ENCODE peak calls at places on chromosomes 5 and 9, in nine cellular contexts. P is heart left ventricle; A is cardiac muscle cell; V is GM23338; U is left lung; N is IMR-90; H is endothelial cell; J is choroid plexus epithelial cell; T is CD8-positive, alpha-beta T cell. B is an unnamed sample.

GRCh38 chr5:10485142-10485795 is 43.6 kb downstream of the ROPN1L start:
- DNase-seq in P (peak), A (peak), V (peak), U (no peak), N (peak), H (peak), J (peak), T (no peak), B (no peak)

GRCh38 chr5:98453309-98453708 is 320.2 kb upstream of the RGMB start:
- DNase-seq in P (no peak), A (no peak), V (no peak), U (no peak), N (no peak), H (no peak), J (no peak), T (no peak), B (no peak)

GRCh38 chr5:10702911-10703491 is 58.0 kb downstream of the DAP start:
- DNase-seq in P (peak), A (peak), V (no peak), U (no peak), N (peak), H (no peak), J (peak), T (no peak), B (no peak)

GRCh38 chr5:167451091-167451490 is 840.4 kb upstream of the WWC1 start:
- DNase-seq in P (no peak), A (no peak), V (no peak), U (no peak), N (no peak), H (no peak), J (peak), T (no peak), B (no peak)

GRCh38 chr5:132090107-132090506 is 16.5 kb downstream of the CSF2 start:
- DNase-seq in P (no peak), A (peak), V (no peak), U (no peak), N (peak), H (no peak), J (peak), T (no peak), B (no peak)

GRCh38 chr5:31433229-31433628 is 98.7 kb downstream of the DROSHA start:
- DNase-seq in P (no peak), A (no peak), V (no peak), U (no peak), N (no peak), H (no peak), J (no peak), T (no peak), B (no peak)

GRCh38 chr9:2928386-2928785 is 84.5 kb upstream of the PUM3 start:
- DNase-seq in P (no peak), A (no peak), V (no peak), U (no peak), N (no peak), H (no peak), J (no peak), T (no peak), B (no peak)

GRCh38 chr9:137099231-137099630 is 12.4 kb downstream of the MAN1B1 start:
- DNase-seq in P (no peak), A (no peak), V (no peak), U (peak), N (no peak), H (no peak), J (no peak), T (no peak), B (no peak)

GRCh38 chr5:133993563-133993962 is 11.2 kb downstream of the VDAC1 start:
- DNase-seq in P (no peak), A (no peak), V (no peak), U (no peak), N (no peak), H (no peak), J (no peak), T (no peak), B (no peak)

GRCh38 chr5:84614907-84615306 is 230.2 kb upstream of the EDIL3 start:
- DNase-seq in P (no peak), A (no peak), V (no peak), U (no peak), N (no peak), H (no peak), J (no peak), T (no peak), B (no peak)

GRCh38 chr9:119667163-119667562 is 297.9 kb upstream of the BRINP1 start:
- DNase-seq in P (no peak), A (no peak), V (peak), U (no peak), N (no peak), H (no peak), J (no peak), T (no peak), B (no peak)
- TF ChIP-seq CTCF in P (no peak), A (no peak), V (peak), U (no peak), N (no peak), H (no peak), J (no peak), T (no peak), B (no peak)

GRCh38 chr5:58335518-58335917 is 124.4 kb downstream of the PLK2 start:
- DNase-seq in P (no peak), A (no peak), V (peak), U (no peak), N (peak), H (no peak), J (peak), T (no peak), B (no peak)
- TF ChIP-seq CTCF in P (no peak), A (no peak), V (peak), U (no peak), N (no peak), H (peak), J (peak), T (no peak), B (no peak)

GRCh38 chr9:20552874-20553624 is 69.2 kb downstream of the MLLT3 start:
- DNase-seq in P (no peak), A (peak), V (no peak), U (no peak), N (peak), H (no peak), J (peak), T (no peak), B (no peak)
- TF ChIP-seq CTCF in P (peak), A (peak), V (no peak), U (peak), N (peak), H (no peak), J (peak), T (peak), B (no peak)

GRCh38 chr9:37956904-37957663 is 53.2 kb upstream of the SLC25A51 start:
- DNase-seq in P (no peak), A (no peak), V (no peak), U (no peak), N (no peak), H (no peak), J (no peak), T (no peak), B (no peak)
- TF ChIP-seq CTCF in P (no peak), A (no peak), V (peak), U (no peak), N (no peak), H (no peak), J (no peak), T (no peak), B (no peak)

DNA sequence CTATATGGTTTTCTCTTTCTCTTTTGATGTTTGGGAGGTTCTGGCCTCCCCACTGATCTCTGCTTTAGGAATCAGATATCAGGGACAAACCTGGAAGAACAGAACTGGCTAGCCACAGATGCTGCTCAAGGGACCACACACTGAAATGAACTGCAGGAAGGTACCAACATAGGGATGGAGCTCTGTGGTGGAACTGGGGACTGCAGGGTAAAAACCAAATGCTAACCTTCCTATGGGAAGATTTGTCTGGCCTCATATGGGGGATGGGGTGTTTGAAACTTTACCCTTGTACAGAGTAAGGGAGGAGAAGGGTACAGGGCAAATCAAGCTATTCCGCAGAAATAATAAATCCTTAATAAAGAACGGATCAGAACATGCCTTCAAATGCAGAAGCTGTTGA is 49.4 kb downstream of the ELOVL7 start:
- DNase-seq in P (no peak), A (no peak), V (peak), U (no peak), N (no peak), H (no peak), J (no peak), T (no peak), B (no peak)
- TF ChIP-seq CTCF in P (no peak), A (no peak), V (no peak), U (no peak), N (no peak), H (no peak), J (no peak), T (no peak), B (no peak)

GRCh38 chr5:40734986-40735385 is 20.8 kb downstream of the TTC33 start:
- DNase-seq in P (no peak), A (peak), V (no peak), U (no peak), N (peak), H (no peak), J (peak), T (no peak), B (no peak)

GRCh38 chr5:40733842-40734563 is 21.8 kb downstream of the TTC33 start:
- DNase-seq in P (no peak), A (peak), V (no peak), U (no peak), N (no peak), H (no peak), J (peak), T (no peak), B (no peak)

GRCh38 chr5:40738502-40738901 is 17.3 kb downstream of the TTC33 start:
- DNase-seq in P (no peak), A (peak), V (no peak), U (no peak), N (no peak), H (no peak), J (peak), T (no peak), B (no peak)

GRCh38 chr5:40735609-40736008 is 20.2 kb downstream of the TTC33 start:
- DNase-seq in P (no peak), A (no peak), V (no peak), U (no peak), N (no peak), H (no peak), J (peak), T (no peak), B (no peak)

DNA sequence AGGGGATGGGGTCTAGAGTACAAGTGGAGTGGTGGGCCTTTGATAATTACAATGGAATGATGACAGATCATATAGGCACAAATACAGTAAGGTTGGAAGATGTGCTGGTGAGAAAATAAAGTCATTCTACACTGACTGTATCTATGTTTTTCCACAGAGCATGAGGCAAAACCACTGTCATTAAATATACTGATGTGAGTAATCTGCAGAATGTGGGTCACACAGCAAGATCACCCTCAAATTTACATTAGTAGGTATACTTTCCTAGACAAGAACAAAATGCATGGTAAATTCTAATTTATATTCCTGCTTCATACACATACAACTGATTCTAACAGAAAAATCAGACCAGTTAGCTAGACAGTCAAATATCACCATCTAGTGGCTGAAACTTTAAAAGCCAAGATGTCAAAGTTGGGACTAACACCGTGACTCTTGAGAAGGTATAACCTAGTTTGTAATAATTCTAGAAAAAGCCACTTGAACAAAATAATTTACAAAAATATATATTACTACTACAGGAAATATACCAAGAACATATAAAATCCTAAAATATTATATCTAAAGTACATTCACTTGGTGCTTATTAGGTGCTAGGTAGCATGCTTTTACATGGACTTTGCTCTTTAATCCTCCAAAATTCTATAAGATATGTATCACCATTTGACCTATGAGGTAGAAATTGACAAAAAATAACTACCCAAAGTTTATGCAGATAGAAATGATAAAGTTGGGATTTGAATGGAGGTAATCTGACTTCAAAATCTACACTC is 19.5 kb downstream of the TTC33 start:
- DNase-seq in P (no peak), A (peak), V (peak), U (no peak), N (peak), H (peak), J (peak), T (no peak), B (no peak)
- TF ChIP-seq CTCF in P (peak), A (peak), V (peak), U (peak), N (peak), H (peak), J (peak), T (peak), B (no peak)

GRCh38 chr5:91306497-91306896 is 76.6 kb downstream of the ARRDC3 start:
- DNase-seq in P (no peak), A (peak), V (no peak), U (no peak), N (peak), H (no peak), J (no peak), T (no peak), B (no peak)

GRCh38 chr5:91307023-91307422 is 76.1 kb downstream of the ARRDC3 start:
- DNase-seq in P (peak), A (peak), V (no peak), U (no peak), N (peak), H (no peak), J (peak), T (no peak), B (no peak)

GRCh38 chr5:91312698-91313097 is 70.4 kb downstream of the ARRDC3 start:
- DNase-seq in P (no peak), A (no peak), V (no peak), U (no peak), N (no peak), H (no peak), J (peak), T (no peak), B (no peak)

GRCh38 chr5:91311168-91311696 is 71.9 kb downstream of the ARRDC3 start:
- DNase-seq in P (no peak), A (no peak), V (no peak), U (no peak), N (no peak), H (no peak), J (peak), T (no peak), B (no peak)

DNA sequence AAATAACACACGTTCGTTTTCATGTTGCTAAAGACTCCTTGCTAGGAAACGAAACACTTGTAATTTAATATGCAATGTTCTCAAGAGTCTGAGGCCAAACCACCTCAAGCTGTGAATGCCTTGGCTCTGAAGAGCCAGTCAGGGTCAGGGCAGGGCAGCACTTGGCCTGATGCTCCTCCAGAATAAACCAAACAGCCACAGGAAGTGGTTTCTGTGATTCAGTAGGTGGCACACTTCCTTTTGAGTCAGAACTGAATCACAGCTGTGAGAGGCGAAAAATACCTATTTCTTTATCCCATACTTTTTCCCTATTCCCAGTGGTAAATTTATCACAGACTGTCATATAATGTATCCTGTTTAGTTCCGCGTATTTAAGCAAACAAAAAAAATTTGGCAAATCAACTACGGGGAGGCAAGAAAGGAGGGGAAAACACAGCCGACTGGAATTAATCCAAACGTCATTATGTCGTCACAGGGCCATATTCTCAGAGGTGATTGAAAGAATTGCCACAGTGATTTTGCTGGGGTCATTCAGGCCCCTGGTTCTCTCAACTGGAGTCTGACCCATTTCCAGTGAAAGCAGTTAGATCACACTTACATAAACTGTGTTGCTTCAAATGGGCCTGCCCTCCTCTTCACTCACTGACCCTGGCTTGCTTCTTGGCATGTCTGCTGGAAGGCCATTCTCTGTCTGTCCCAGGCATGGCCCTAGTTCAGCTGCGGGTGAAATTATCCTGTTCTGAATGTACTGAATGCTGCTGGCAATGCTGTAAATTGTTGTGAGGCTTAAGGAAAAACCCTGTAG is 71.2 kb downstream of the ARRDC3 start:
- DNase-seq in P (peak), A (peak), V (peak), U (peak), N (peak), H (no peak), J (peak), T (peak), B (no peak)
- TF ChIP-seq CTCF in P (peak), A (peak), V (peak), U (no peak), N (no peak), H (no peak), J (peak), T (no peak), B (no peak)

GRCh38 chr9:86034863-86035734 is 64.3 kb downstream of the GOLM1 start:
- DNase-seq in P (no peak), A (peak), V (peak), U (no peak), N (peak), H (peak), J (peak), T (no peak), B (peak)
- TF ChIP-seq CTCF in P (peak), A (peak), V (peak), U (no peak), N (peak), H (peak), J (peak), T (no peak), B (peak)

GRCh38 chr5:153827407-153827806 is 211.3 kb downstream of the FAM114A2 start:
- DNase-seq in P (no peak), A (no peak), V (peak), U (no peak), N (no peak), H (no peak), J (no peak), T (no peak), B (peak)
- TF ChIP-seq CTCF in P (no peak), A (no peak), V (peak), U (no peak), N (peak), H (no peak), J (peak), T (no peak), B (no peak)

GRCh38 chr5:151156732-151157402 is 712 bp downstream of the ANXA6 start:
- DNase-seq in P (peak), A (peak), V (peak), U (no peak), N (peak), H (peak), J (peak), T (no peak), B (peak)
- TF ChIP-seq CTCF in P (no peak), A (peak), V (no peak), U (no peak), N (no peak), H (no peak), J (no peak), T (no peak), B (no peak)

B was measured in WTC11.